ENCODE peak calls at places on chromosomes 12 and 14, in four cellular contexts. One of them, this sample, is unnamed.

GRCh38 chr12:98371419-98371818 is 144.0 kb upstream of the TMPO start:
- DNase-seq in tibial artery: no peak
- DNase-seq in bronchial epithelial cell: no peak
- DNase-seq in heart left ventricle: no peak
- DNase-seq in this sample: no peak

GRCh38 chr12:13044859-13045384 is 741 bp downstream of the FAM234B start:
- DNase-seq in tibial artery: no peak
- DNase-seq in bronchial epithelial cell: peak; percentile 10
- DNase-seq in heart left ventricle: no peak
- DNase-seq in this sample: no peak

GRCh38 chr12:1234073-1234472 is 243.1 kb downstream of the ERC1 start:
- DNase-seq in tibial artery: no peak
- DNase-seq in bronchial epithelial cell: no peak
- DNase-seq in heart left ventricle: no peak
- DNase-seq in this sample: no peak

GRCh38 chr12:126493366-126494108 is 1428.3 kb downstream of the AACS start:
- DNase-seq in tibial artery: no peak
- DNase-seq in bronchial epithelial cell: peak; percentile 33
- DNase-seq in heart left ventricle: no peak
- DNase-seq in this sample: no peak

GRCh38 chr14:49857427-49858003 is 4.9 kb upstream of the NEMF start:
- DNase-seq in tibial artery: no peak
- DNase-seq in bronchial epithelial cell: no peak
- DNase-seq in heart left ventricle: no peak
- DNase-seq in this sample: no peak

GRCh38 chr12:22353615-22354325 is 19.3 kb upstream of the ST8SIA1 start:
- DNase-seq in tibial artery: no peak
- DNase-seq in bronchial epithelial cell: no peak
- DNase-seq in heart left ventricle: no peak
- DNase-seq in this sample: no peak

GRCh38 chr12:104859144-104859543 is 98.9 kb downstream of the SLC41A2 start:
- DNase-seq in tibial artery: no peak
- DNase-seq in bronchial epithelial cell: peak; percentile 20
- DNase-seq in heart left ventricle: no peak
- DNase-seq in this sample: no peak

GRCh38 chr14:50064993-50065392 is 51.4 kb downstream of the VCPKMT start:
- DNase-seq in tibial artery: no peak
- DNase-seq in bronchial epithelial cell: peak; percentile 29
- DNase-seq in heart left ventricle: no peak
- DNase-seq in this sample: no peak

GRCh38 chr12:89187507-89187906 is 164.8 kb downstream of the DUSP6 start:
- DNase-seq in tibial artery: no peak
- DNase-seq in bronchial epithelial cell: no peak
- DNase-seq in heart left ventricle: no peak
- DNase-seq in this sample: no peak

GRCh38 chr12:47370421-47370820 is 290.7 kb upstream of the AMIGO2 start:
- DNase-seq in tibial artery: no peak
- DNase-seq in bronchial epithelial cell: peak; percentile 42
- DNase-seq in heart left ventricle: no peak
- DNase-seq in this sample: no peak

GRCh38 chr14:73661872-73662271 is 17.1 kb downstream of the DNAL1 start:
- DNase-seq in tibial artery: no peak
- DNase-seq in bronchial epithelial cell: no peak
- DNase-seq in heart left ventricle: no peak
- DNase-seq in this sample: no peak

GRCh38 chr12:82593901-82594396 is 92.8 kb upstream of the TMTC2 start:
- DNase-seq in tibial artery: no peak
- DNase-seq in bronchial epithelial cell: no peak
- DNase-seq in heart left ventricle: no peak
- DNase-seq in this sample: no peak

GRCh38 chr14:102078344-102078743 is 8.5 kb downstream of the HSP90AA1 start:
- DNase-seq in tibial artery: no peak
- DNase-seq in bronchial epithelial cell: no peak
- DNase-seq in heart left ventricle: no peak
- DNase-seq in this sample: no peak

GRCh38 chr14:102080183-102081080 is 6.4 kb downstream of the HSP90AA1 start:
- DNase-seq in tibial artery: no peak
- DNase-seq in bronchial epithelial cell: no peak
- DNase-seq in heart left ventricle: no peak
- DNase-seq in this sample: peak; percentile 17

GRCh38 chr14:102078840-102079699 is 7.8 kb downstream of the HSP90AA1 start:
- DNase-seq in tibial artery: no peak
- DNase-seq in bronchial epithelial cell: no peak
- DNase-seq in heart left ventricle: no peak
- DNase-seq in this sample: no peak

GRCh38 chr14:102079700-102079979 is 7.2 kb downstream of the HSP90AA1 start:
- DNase-seq in tibial artery: no peak
- DNase-seq in bronchial epithelial cell: no peak
- DNase-seq in heart left ventricle: no peak
- DNase-seq in this sample: no peak

GRCh38 chr14:102081231-102082080 is 5.4 kb downstream of the HSP90AA1 start:
- DNase-seq in tibial artery: no peak
- DNase-seq in bronchial epithelial cell: no peak
- DNase-seq in heart left ventricle: no peak
- DNase-seq in this sample: no peak
- H3K4me3 ChIP-seq in tibial artery: no peak overlapping the region
- H3K4me3 ChIP-seq in bronchial epithelial cell: no peak overlapping the region
- H3K4me3 ChIP-seq in heart left ventricle: no peak overlapping the region
- H3K4me3 ChIP-seq in this sample: no peak overlapping the region

GRCh38 chr12:64220046-64220445 is 2.0 kb downstream of the KICS2 start:
- DNase-seq in tibial artery: no peak
- DNase-seq in bronchial epithelial cell: no peak
- DNase-seq in heart left ventricle: no peak
- DNase-seq in this sample: no peak

GRCh38 chr12:64221656-64222010 is 463 bp downstream of the KICS2 start:
- DNase-seq in tibial artery: peak; percentile 92
- DNase-seq in bronchial epithelial cell: peak; percentile 72
- DNase-seq in heart left ventricle: peak; percentile 87
- DNase-seq in this sample: peak; percentile 94

GRCh38 chr12:64218597-64218996 is 3.5 kb downstream of the KICS2 start:
- DNase-seq in tibial artery: no peak
- DNase-seq in bronchial epithelial cell: no peak
- DNase-seq in heart left ventricle: no peak
- DNase-seq in this sample: no peak

GRCh38 chr12:64219135-64219534 is 3.0 kb downstream of the KICS2 start:
- DNase-seq in tibial artery: no peak
- DNase-seq in bronchial epithelial cell: no peak
- DNase-seq in heart left ventricle: no peak
- DNase-seq in this sample: no peak

DNA sequence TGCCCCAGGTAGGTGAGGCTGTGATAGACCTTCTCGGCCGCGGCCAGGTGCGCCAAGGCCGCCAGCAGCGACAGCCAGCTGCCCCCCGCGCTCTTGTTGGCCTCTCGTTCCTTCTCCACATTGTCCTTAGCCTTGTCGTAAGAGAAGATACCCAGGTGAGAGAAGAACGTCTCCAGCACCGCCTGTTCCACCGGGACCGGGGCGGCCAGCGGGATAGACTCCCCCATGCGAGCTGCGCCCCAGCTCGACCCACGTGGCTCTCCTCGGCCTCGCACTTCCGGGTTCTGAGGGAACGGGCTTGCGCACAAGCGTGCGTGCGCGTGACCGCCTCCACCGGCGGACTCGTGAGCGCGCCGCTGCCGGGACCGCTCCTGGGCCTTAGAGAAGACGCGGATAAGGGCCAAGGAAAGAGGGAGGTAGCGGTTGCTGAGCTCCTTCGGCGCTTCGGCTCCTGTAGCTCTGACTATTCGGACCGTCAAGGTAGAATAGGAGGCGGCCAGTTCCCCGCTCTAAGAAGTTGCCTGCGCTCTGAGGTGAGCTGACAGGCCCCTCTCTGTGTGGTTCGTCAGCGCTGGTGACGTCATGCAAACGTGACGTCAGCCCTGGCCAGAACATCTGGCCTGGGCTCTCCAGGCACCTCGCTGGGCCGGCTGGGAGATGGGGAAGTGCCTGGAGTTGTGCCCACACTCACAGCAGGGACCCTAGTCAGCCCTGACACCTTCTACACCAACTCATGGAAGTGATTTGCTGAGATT is at the start of gene KICS2:
- DNase-seq in tibial artery: peak; percentile 96
- DNase-seq in bronchial epithelial cell: peak; percentile 84
- DNase-seq in heart left ventricle: peak; percentile 96
- DNase-seq in this sample: peak; percentile 95
- H3K4me3 ChIP-seq in tibial artery: peak within 1 kb of the TSS; percentile 95
- H3K4me3 ChIP-seq in bronchial epithelial cell: peak within 1 kb of the TSS; percentile 95
- H3K4me3 ChIP-seq in heart left ventricle: peak within 1 kb of the TSS; percentile 62
- H3K4me3 ChIP-seq in this sample: peak within 1 kb of the TSS; percentile 79

DNA sequence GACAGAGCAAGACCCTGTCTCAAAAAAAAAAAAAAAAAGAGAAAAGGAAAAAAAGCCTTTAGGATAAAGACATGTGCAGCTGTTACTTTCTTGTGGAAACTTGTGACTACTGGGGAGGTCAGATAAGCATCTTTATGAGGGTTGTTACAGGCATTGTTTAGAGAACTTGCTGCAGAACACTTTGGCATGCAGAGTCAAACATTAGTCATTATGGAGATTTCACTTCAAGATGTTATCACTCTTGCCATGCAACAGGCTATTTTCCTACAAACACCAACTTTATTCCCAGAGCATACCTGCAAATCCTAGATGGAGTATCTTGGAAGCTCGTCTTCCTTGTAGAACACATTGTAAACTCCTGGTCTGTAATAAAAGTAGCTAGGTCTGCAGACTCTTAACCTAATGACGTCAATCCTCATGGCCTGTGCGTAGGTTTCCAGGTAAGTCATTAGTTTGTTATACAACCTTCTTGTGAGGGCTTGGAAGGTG is 36.3 kb upstream of the WDR89 start:
- DNase-seq in tibial artery: no peak
- DNase-seq in bronchial epithelial cell: no peak
- DNase-seq in heart left ventricle: no peak
- DNase-seq in this sample: no peak
- H3K4me3 ChIP-seq in tibial artery: no peak overlapping the region
- H3K4me3 ChIP-seq in bronchial epithelial cell: no peak overlapping the region
- H3K4me3 ChIP-seq in heart left ventricle: no peak overlapping the region
- H3K4me3 ChIP-seq in this sample: no peak overlapping the region

GRCh38 chr12:51819851-51820720 is 28.4 kb downstream of the FIGNL2 start:
- DNase-seq in tibial artery: no peak
- DNase-seq in bronchial epithelial cell: no peak
- DNase-seq in heart left ventricle: no peak
- DNase-seq in this sample: no peak
- H3K4me3 ChIP-seq in tibial artery: peak overlapping the region; percentile 25
- H3K4me3 ChIP-seq in bronchial epithelial cell: no peak overlapping the region
- H3K4me3 ChIP-seq in heart left ventricle: peak overlapping the region; percentile 53
- H3K4me3 ChIP-seq in this sample: peak overlapping the region; percentile 43

DNA sequence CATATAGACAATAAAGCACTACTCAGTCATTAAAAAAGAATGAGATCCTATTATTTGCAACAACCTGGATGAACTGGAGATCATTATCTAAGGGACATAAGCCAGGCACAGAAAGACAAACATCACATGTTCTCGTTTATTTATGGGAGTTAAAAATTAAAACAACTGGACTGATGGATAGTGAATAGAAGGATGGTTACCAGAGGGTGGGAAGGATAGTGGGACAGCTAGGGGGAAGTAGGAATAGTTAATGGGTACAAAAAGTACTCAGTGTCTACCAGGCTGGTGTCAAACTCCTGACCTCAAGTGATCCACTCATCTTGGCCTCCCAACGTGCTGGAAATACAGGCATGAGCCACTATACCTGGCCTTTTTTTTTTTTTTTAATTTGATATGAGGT is 56.7 kb upstream of the KTN1 start:
- DNase-seq in tibial artery: no peak
- DNase-seq in bronchial epithelial cell: no peak
- DNase-seq in heart left ventricle: no peak
- DNase-seq in this sample: no peak
- H3K4me3 ChIP-seq in tibial artery: no peak overlapping the region
- H3K4me3 ChIP-seq in bronchial epithelial cell: no peak overlapping the region
- H3K4me3 ChIP-seq in heart left ventricle: no peak overlapping the region
- H3K4me3 ChIP-seq in this sample: no peak overlapping the region

GRCh38 chr14:92417759-92418158 is 94.8 kb downstream of the SLC24A4 start:
- DNase-seq in tibial artery: no peak
- DNase-seq in bronchial epithelial cell: peak; percentile 13
- DNase-seq in heart left ventricle: no peak
- DNase-seq in this sample: no peak
- H3K4me3 ChIP-seq in tibial artery: no peak overlapping the region
- H3K4me3 ChIP-seq in bronchial epithelial cell: no peak overlapping the region
- H3K4me3 ChIP-seq in heart left ventricle: no peak overlapping the region
- H3K4me3 ChIP-seq in this sample: no peak overlapping the region

DNA sequence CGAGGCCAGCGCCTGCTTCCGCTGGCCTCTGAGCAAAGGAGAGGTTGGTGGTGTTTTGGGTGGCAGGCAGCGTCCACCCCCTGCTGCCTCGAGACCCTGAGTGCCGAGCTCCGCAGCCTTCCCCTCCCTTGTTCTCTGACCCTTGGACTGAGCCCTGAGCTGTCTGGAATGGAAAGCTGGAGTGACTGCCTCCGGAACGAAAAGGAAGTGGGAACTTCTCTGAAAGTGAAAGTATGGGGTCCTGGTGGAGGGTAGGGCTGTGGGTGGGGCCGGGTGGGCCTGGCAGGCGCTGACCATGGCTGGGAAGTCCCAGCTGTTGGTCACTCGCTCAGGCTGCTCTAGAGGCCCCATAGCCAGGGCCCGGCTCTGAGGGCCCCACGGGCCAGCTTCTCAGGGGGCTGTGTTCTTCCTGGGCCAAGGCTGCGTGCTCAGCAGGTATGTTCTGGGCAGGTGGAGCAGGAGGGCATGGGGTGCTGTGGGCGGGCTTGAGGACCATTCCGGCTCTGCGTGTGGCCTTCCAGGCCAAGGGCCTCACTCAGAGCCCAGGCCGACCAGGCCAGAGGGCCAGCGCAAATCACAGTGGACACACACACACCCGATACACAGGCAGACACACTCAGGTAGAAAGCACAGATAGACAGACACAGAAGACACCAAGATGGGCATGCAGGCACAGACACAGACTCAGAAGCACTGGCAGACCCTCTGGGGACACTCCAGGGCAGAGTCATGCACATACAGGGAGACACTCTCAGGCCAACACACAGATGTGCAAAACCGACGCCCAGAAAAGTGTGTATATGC is at the start of gene EXOC3L4:
- DNase-seq in tibial artery: no peak
- DNase-seq in bronchial epithelial cell: no peak
- DNase-seq in heart left ventricle: peak; percentile 50
- DNase-seq in this sample: peak; percentile 67
- H3K4me3 ChIP-seq in tibial artery: no peak within 1 kb of the TSS
- H3K4me3 ChIP-seq in bronchial epithelial cell: no peak within 1 kb of the TSS
- H3K4me3 ChIP-seq in heart left ventricle: peak within 1 kb of the TSS; percentile 21
- H3K4me3 ChIP-seq in this sample: peak within 1 kb of the TSS; percentile 62